ENCODE peak calls at places on chromosome 20, in ten cellular contexts. M is PC-9, C is prostate gland, K is SK-N-SH, Q is fibroblast of pulmonary artery, O is left ventricle myocardium inferior, J is lower leg skin, E is GM23338, L is bronchial epithelial cell, S is Panc1. P is an unnamed sample.

GRCh38 chr20:47985092-47985850 is 200.0 kb upstream of the SULF2 start:
- DNase-seq in L (peak; percentile 35), K (no peak), E (peak; percentile 68), J (no peak), O (no peak), Q (peak; percentile 55), C (no peak), M (peak; percentile 81), S (no peak), P (no peak)

GRCh38 chr20:12067686-12068085 is 150.0 kb downstream of the BTBD3 start:
- DNase-seq in S (no peak), E (no peak), O (no peak), Q (no peak), J (no peak), M (no peak), K (no peak), C (no peak), L (no peak), P (no peak)

GRCh38 chr20:19969507-19970255 is 47.5 kb upstream of the NAA20 start:
- DNase-seq in M (no peak), C (no peak), S (no peak), J (no peak), K (no peak), Q (no peak), L (no peak), O (no peak), E (no peak), P (no peak)

GRCh38 chr20:54134445-54135220 is 39.2 kb downstream of the CYP24A1 start:
- DNase-seq in K (no peak), J (no peak), L (peak; percentile 92), Q (peak; percentile 32), M (peak; percentile 68), O (no peak), E (no peak), S (no peak), C (no peak), P (no peak)

GRCh38 chr20:5845686-5846651 is 95.8 kb downstream of the SHLD1 start:
- DNase-seq in C (no peak), E (peak; percentile 51), K (peak; percentile 38), S (no peak), O (no peak), L (peak; percentile 25), M (no peak), J (no peak), Q (peak; percentile 74), P (no peak)

GRCh38 chr20:64247312-64247627 is 8.3 kb upstream of the PCMTD2 start:
- DNase-seq in J (no peak), E (no peak), M (no peak), K (no peak), L (no peak), O (no peak), C (no peak), S (no peak), Q (no peak), P (no peak)

GRCh38 chr20:10060223-10060622 is 25.4 kb downstream of the ANKEF1 start:
- DNase-seq in S (no peak), J (no peak), C (no peak), M (no peak), L (no peak), Q (no peak), E (peak; percentile 27), K (peak; percentile 17), O (no peak), P (no peak)

GRCh38 chr20:62736407-62737071 is 27.9 kb downstream of the NTSR1 start:
- DNase-seq in K (no peak), S (no peak), M (no peak), J (no peak), C (no peak), E (peak; percentile 29), L (no peak), O (peak; percentile 0), Q (no peak), P (no peak)

GRCh38 chr20:50202677-50203076 is 12.0 kb downstream of the CEBPB start:
- DNase-seq in J (no peak), C (no peak), Q (no peak), L (no peak), O (no peak), S (no peak), K (no peak), M (no peak), E (no peak), P (no peak)

GRCh38 chr20:49028684-49029083 is 17.4 kb upstream of the CSE1L start:
- DNase-seq in L (peak; percentile 4), E (peak; percentile 53), K (peak; percentile 47), O (no peak), C (no peak), J (no peak), Q (peak; percentile 42), S (no peak), M (no peak), P (no peak)

GRCh38 chr20:54668271-54669053 is 193.1 kb downstream of the DOK5 start:
- DNase-seq in M (no peak), L (peak; percentile 19), C (no peak), Q (peak; percentile 42), S (no peak), K (peak; percentile 29), E (peak; percentile 69), O (no peak), J (no peak), P (no peak)

GRCh38 chr20:41185013-41185757 is 47.8 kb downstream of the PLCG1 start:
- DNase-seq in Q (no peak), S (no peak), K (peak; percentile 52), J (no peak), L (no peak), C (no peak), M (no peak), E (no peak), O (no peak), P (peak; percentile 78)

GRCh38 chr20:17751640-17752039 is 51.9 kb downstream of the BANF2 start:
- DNase-seq in J (no peak), C (no peak), Q (no peak), M (no peak), S (no peak), K (no peak), E (no peak), O (no peak), L (no peak), P (no peak)

GRCh38 chr20:35277531-35278395 is at the start of gene MMP24OS:
- DNase-seq in O (peak; percentile 93), K (peak; percentile 97), J (peak; percentile 86), C (peak; percentile 87), E (peak; percentile 95), L (peak; percentile 73), M (peak; percentile 95), S (peak; percentile 64), Q (peak; percentile 89), P (peak; percentile 91)

GRCh38 chr20:14555676-14556075 is 218.3 kb upstream of the FLRT3 start:
- DNase-seq in O (no peak), E (no peak), J (no peak), M (no peak), C (no peak), S (no peak), L (peak; percentile 50), Q (no peak), K (no peak), P (no peak)

GRCh38 chr20:14550655-14551054 is 213.2 kb upstream of the FLRT3 start:
- DNase-seq in Q (no peak), C (no peak), O (no peak), L (no peak), M (no peak), K (no peak), J (no peak), E (no peak), S (no peak), P (no peak)

GRCh38 chr20:14556206-14556605 is 218.8 kb upstream of the FLRT3 start:
- DNase-seq in M (no peak), K (no peak), S (no peak), C (no peak), J (no peak), O (no peak), Q (no peak), E (no peak), L (no peak), P (no peak)

GRCh38 chr20:14553774-14554524 is 216.5 kb upstream of the FLRT3 start:
- DNase-seq in L (no peak), O (no peak), C (no peak), M (no peak), E (no peak), K (no peak), Q (peak; percentile 44), J (no peak), S (no peak), P (no peak)
- TF ChIP-seq CTCF in L (no peak), O (no peak), C (no peak), M (no peak), E (no peak), K (no peak), Q (no peak), J (no peak), S (no peak), P (no peak)

DNA sequence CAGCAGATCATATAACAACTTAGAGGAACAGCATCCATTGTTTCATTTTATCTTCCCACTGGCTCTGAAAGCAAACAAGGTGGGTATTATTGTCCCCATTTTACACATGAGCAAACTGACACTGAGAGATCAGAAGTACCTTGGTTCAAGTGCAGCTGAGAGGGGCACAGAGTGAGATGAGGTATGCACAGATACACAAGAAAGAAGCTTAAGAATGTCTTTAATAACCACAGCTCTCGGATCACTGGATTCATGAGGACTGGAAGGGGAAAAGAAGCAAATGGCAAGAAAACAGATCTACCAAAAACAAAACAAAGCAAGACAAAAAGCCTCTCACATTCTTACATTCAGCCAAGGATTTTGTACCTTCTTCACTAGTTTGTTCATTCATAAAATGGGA is 10.6 kb downstream of the SLC2A10 start:
- DNase-seq in S (no peak), L (no peak), C (no peak), Q (no peak), K (no peak), J (no peak), M (no peak), O (no peak), E (no peak), P (no peak)
- TF ChIP-seq CTCF in S (no peak), L (no peak), C (no peak), Q (no peak), K (no peak), J (no peak), M (no peak), O (no peak), E (no peak), P (no peak)

GRCh38 chr20:25696384-25697131 is at the start of gene ZNF337:
- DNase-seq in L (peak; percentile 81), K (peak; percentile 96), Q (peak; percentile 96), S (peak; percentile 62), E (peak; percentile 95), O (peak; percentile 96), M (peak; percentile 96), C (peak; percentile 91), J (peak; percentile 91), P (peak; percentile 97)
- TF ChIP-seq CTCF in L (peak; percentile 37), K (peak; percentile 30), Q (no peak), S (no peak), E (no peak), O (no peak), M (no peak), C (no peak), J (peak; percentile 12), P (peak; percentile 21)

DNA sequence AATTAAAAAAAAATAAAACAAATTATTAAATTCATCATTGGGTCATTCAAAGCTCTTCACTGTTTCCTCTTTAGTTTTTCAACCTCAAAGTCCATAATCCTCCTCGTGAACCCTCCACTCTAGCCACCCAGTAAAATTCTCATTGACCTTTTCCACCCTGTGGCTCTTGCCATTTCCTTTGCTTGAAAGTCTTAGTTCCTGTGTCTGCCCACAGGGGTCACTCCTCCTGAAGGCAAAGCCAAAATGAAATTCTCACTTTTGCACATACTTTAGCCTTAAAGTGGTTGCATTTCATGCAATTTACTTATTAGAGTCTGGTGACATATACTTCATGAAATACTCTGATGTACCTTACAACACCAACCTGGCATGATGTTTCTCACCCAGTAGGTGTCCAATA is 263.7 kb downstream of the BMP2 start:
- DNase-seq in J (no peak), K (peak; percentile 1), E (peak; percentile 53), O (no peak), L (peak; percentile 5), S (no peak), Q (no peak), C (no peak), M (no peak), P (no peak)
- TF ChIP-seq CTCF in J (no peak), K (peak; percentile 20), E (peak; percentile 82), O (no peak), L (peak; percentile 8), S (no peak), Q (peak; percentile 33), C (no peak), M (no peak), P (no peak)